ENCODE peak calls at places on chromosomes 13 and 19, in ten cellular contexts. One of them, this sample, is unnamed.

GRCh38 chr19:38993271-38993670 is 17.7 kb upstream of the FBXO17 start:
- DNase-seq in pancreas: no peak
- DNase-seq in GM13976: no peak
- DNase-seq in neural progenitor cell: no peak
- DNase-seq in cardiac muscle cell: peak; percentile 68
- DNase-seq in HCT116: no peak
- DNase-seq in heart right ventricle: no peak
- DNase-seq in choroid plexus epithelial cell: peak; percentile 45
- DNase-seq in GM23338: no peak
- DNase-seq in left ventricle myocardium inferior: no peak
- DNase-seq in this sample: no peak

GRCh38 chr19:8361921-8362793 is 1.8 kb upstream of the ANGPTL4 start:
- DNase-seq in choroid plexus epithelial cell: peak; percentile 97
- DNase-seq in cardiac muscle cell: peak; percentile 99
- DNase-seq in neural progenitor cell: no peak
- DNase-seq in pancreas: peak; percentile 98
- DNase-seq in GM13976: no peak
- DNase-seq in left ventricle myocardium inferior: peak; percentile 93
- DNase-seq in heart right ventricle: peak; percentile 93
- DNase-seq in GM23338: no peak
- DNase-seq in HCT116: peak; percentile 95
- DNase-seq in this sample: no peak

GRCh38 chr19:4738734-4739133 is 15.1 kb upstream of the DPP9 start:
- DNase-seq in HCT116: no peak
- DNase-seq in neural progenitor cell: no peak
- DNase-seq in left ventricle myocardium inferior: no peak
- DNase-seq in cardiac muscle cell: peak; percentile 47
- DNase-seq in choroid plexus epithelial cell: no peak
- DNase-seq in GM13976: no peak
- DNase-seq in pancreas: no peak
- DNase-seq in heart right ventricle: no peak
- DNase-seq in GM23338: no peak
- DNase-seq in this sample: no peak

GRCh38 chr19:15280048-15280725 is 47.9 kb upstream of the EPHX3 start:
- DNase-seq in GM23338: no peak
- DNase-seq in choroid plexus epithelial cell: no peak
- DNase-seq in heart right ventricle: peak; percentile 61
- DNase-seq in GM13976: no peak
- DNase-seq in cardiac muscle cell: no peak
- DNase-seq in left ventricle myocardium inferior: peak; percentile 69
- DNase-seq in neural progenitor cell: no peak
- DNase-seq in pancreas: no peak
- DNase-seq in HCT116: no peak
- DNase-seq in this sample: no peak

GRCh38 chr19:28883241-28883693 is 329.7 kb downstream of the UQCRFS1 start:
- DNase-seq in choroid plexus epithelial cell: peak; percentile 40
- DNase-seq in left ventricle myocardium inferior: peak; percentile 52
- DNase-seq in heart right ventricle: peak; percentile 23
- DNase-seq in pancreas: no peak
- DNase-seq in GM13976: no peak
- DNase-seq in HCT116: no peak
- DNase-seq in neural progenitor cell: peak; percentile 41
- DNase-seq in GM23338: peak; percentile 32
- DNase-seq in cardiac muscle cell: peak; percentile 40
- DNase-seq in this sample: no peak

GRCh38 chr19:31256601-31256990 is 92.6 kb downstream of the TSHZ3 start:
- DNase-seq in GM23338: no peak
- DNase-seq in choroid plexus epithelial cell: no peak
- DNase-seq in pancreas: no peak
- DNase-seq in HCT116: no peak
- DNase-seq in heart right ventricle: no peak
- DNase-seq in neural progenitor cell: no peak
- DNase-seq in cardiac muscle cell: no peak
- DNase-seq in left ventricle myocardium inferior: no peak
- DNase-seq in GM13976: no peak
- DNase-seq in this sample: no peak

GRCh38 chr19:7360393-7360984 is 11.8 kb downstream of the ARHGEF18 start:
- DNase-seq in GM23338: no peak
- DNase-seq in pancreas: no peak
- DNase-seq in cardiac muscle cell: peak; percentile 57
- DNase-seq in neural progenitor cell: no peak
- DNase-seq in HCT116: no peak
- DNase-seq in choroid plexus epithelial cell: no peak
- DNase-seq in heart right ventricle: no peak
- DNase-seq in GM13976: no peak
- DNase-seq in left ventricle myocardium inferior: no peak
- DNase-seq in this sample: no peak

GRCh38 chr13:35512271-35512920 is 35.9 kb upstream of the MAB21L1 start:
- DNase-seq in choroid plexus epithelial cell: peak; percentile 95
- DNase-seq in cardiac muscle cell: peak; percentile 97
- DNase-seq in left ventricle myocardium inferior: no peak
- DNase-seq in HCT116: no peak
- DNase-seq in heart right ventricle: no peak
- DNase-seq in pancreas: no peak
- DNase-seq in GM23338: no peak
- DNase-seq in neural progenitor cell: no peak
- DNase-seq in GM13976: no peak
- DNase-seq in this sample: no peak

GRCh38 chr19:45113628-45114027 is 20.6 kb downstream of the PPP1R37 start:
- DNase-seq in pancreas: no peak
- DNase-seq in choroid plexus epithelial cell: no peak
- DNase-seq in HCT116: no peak
- DNase-seq in left ventricle myocardium inferior: no peak
- DNase-seq in heart right ventricle: no peak
- DNase-seq in GM13976: no peak
- DNase-seq in cardiac muscle cell: no peak
- DNase-seq in GM23338: peak; percentile 35
- DNase-seq in neural progenitor cell: no peak
- DNase-seq in this sample: no peak
- TF ChIP-seq CTCF in pancreas: no peak
- TF ChIP-seq CTCF in choroid plexus epithelial cell: no peak
- TF ChIP-seq CTCF in HCT116: no peak
- TF ChIP-seq CTCF in left ventricle myocardium inferior: no peak
- TF ChIP-seq CTCF in heart right ventricle: no peak
- TF ChIP-seq CTCF in GM13976: no peak
- TF ChIP-seq CTCF in cardiac muscle cell: no peak
- TF ChIP-seq CTCF in GM23338: no peak
- TF ChIP-seq CTCF in neural progenitor cell: no peak
- TF ChIP-seq CTCF in this sample: no peak

GRCh38 chr13:47594833-47595232 is 406.2 kb downstream of the SUCLA2 start:
- DNase-seq in cardiac muscle cell: peak; percentile 25
- DNase-seq in choroid plexus epithelial cell: peak; percentile 35
- DNase-seq in left ventricle myocardium inferior: no peak
- DNase-seq in heart right ventricle: no peak
- DNase-seq in neural progenitor cell: peak; percentile 23
- DNase-seq in GM23338: peak; percentile 41
- DNase-seq in pancreas: no peak
- DNase-seq in HCT116: no peak
- DNase-seq in GM13976: no peak
- DNase-seq in this sample: no peak

GRCh38 chr13:47603365-47603764 is 397.7 kb downstream of the SUCLA2 start:
- DNase-seq in choroid plexus epithelial cell: peak; percentile 47
- DNase-seq in GM13976: no peak
- DNase-seq in left ventricle myocardium inferior: no peak
- DNase-seq in heart right ventricle: no peak
- DNase-seq in pancreas: no peak
- DNase-seq in HCT116: no peak
- DNase-seq in cardiac muscle cell: no peak
- DNase-seq in GM23338: no peak
- DNase-seq in neural progenitor cell: no peak
- DNase-seq in this sample: no peak

GRCh38 chr13:47598340-47598911 is 402.6 kb downstream of the SUCLA2 start:
- DNase-seq in neural progenitor cell: no peak
- DNase-seq in GM13976: peak; percentile 13
- DNase-seq in cardiac muscle cell: peak; percentile 22
- DNase-seq in left ventricle myocardium inferior: no peak
- DNase-seq in heart right ventricle: no peak
- DNase-seq in HCT116: no peak
- DNase-seq in pancreas: no peak
- DNase-seq in choroid plexus epithelial cell: peak; percentile 36
- DNase-seq in GM23338: peak; percentile 7
- DNase-seq in this sample: no peak
- TF ChIP-seq CTCF in neural progenitor cell: peak; percentile 45
- TF ChIP-seq CTCF in GM13976: no peak
- TF ChIP-seq CTCF in cardiac muscle cell: peak; percentile 30
- TF ChIP-seq CTCF in left ventricle myocardium inferior: peak; percentile 47
- TF ChIP-seq CTCF in heart right ventricle: peak; percentile 47
- TF ChIP-seq CTCF in HCT116: peak; percentile 20
- TF ChIP-seq CTCF in pancreas: peak; percentile 13
- TF ChIP-seq CTCF in choroid plexus epithelial cell: peak; percentile 39
- TF ChIP-seq CTCF in GM23338: no peak
- TF ChIP-seq CTCF in this sample: peak; percentile 11

GRCh38 chr13:107956889-107957288 is 258.4 kb downstream of the LIG4 start:
- DNase-seq in neural progenitor cell: no peak
- DNase-seq in pancreas: no peak
- DNase-seq in choroid plexus epithelial cell: no peak
- DNase-seq in HCT116: no peak
- DNase-seq in cardiac muscle cell: no peak
- DNase-seq in GM23338: peak; percentile 7
- DNase-seq in heart right ventricle: no peak
- DNase-seq in GM13976: no peak
- DNase-seq in left ventricle myocardium inferior: no peak
- DNase-seq in this sample: no peak

GRCh38 chr13:107962209-107962608 is 253.1 kb downstream of the LIG4 start:
- DNase-seq in HCT116: no peak
- DNase-seq in heart right ventricle: no peak
- DNase-seq in left ventricle myocardium inferior: no peak
- DNase-seq in GM23338: no peak
- DNase-seq in pancreas: no peak
- DNase-seq in neural progenitor cell: no peak
- DNase-seq in choroid plexus epithelial cell: no peak
- DNase-seq in GM13976: no peak
- DNase-seq in cardiac muscle cell: no peak
- DNase-seq in this sample: no peak

GRCh38 chr13:107964356-107964755 is 251.0 kb downstream of the LIG4 start:
- DNase-seq in pancreas: no peak
- DNase-seq in HCT116: no peak
- DNase-seq in choroid plexus epithelial cell: peak; percentile 5
- DNase-seq in GM13976: no peak
- DNase-seq in neural progenitor cell: no peak
- DNase-seq in left ventricle myocardium inferior: no peak
- DNase-seq in cardiac muscle cell: peak; percentile 1
- DNase-seq in GM23338: no peak
- DNase-seq in heart right ventricle: no peak
- DNase-seq in this sample: no peak

GRCh38 chr13:107960301-107960700 is 255.0 kb downstream of the LIG4 start:
- DNase-seq in HCT116: no peak
- DNase-seq in pancreas: no peak
- DNase-seq in heart right ventricle: no peak
- DNase-seq in neural progenitor cell: no peak
- DNase-seq in GM13976: no peak
- DNase-seq in cardiac muscle cell: no peak
- DNase-seq in GM23338: peak; percentile 30
- DNase-seq in choroid plexus epithelial cell: peak; percentile 34
- DNase-seq in left ventricle myocardium inferior: no peak
- DNase-seq in this sample: no peak
- TF ChIP-seq CTCF in HCT116: no peak
- TF ChIP-seq CTCF in pancreas: no peak
- TF ChIP-seq CTCF in heart right ventricle: no peak
- TF ChIP-seq CTCF in neural progenitor cell: no peak
- TF ChIP-seq CTCF in GM13976: no peak
- TF ChIP-seq CTCF in cardiac muscle cell: no peak
- TF ChIP-seq CTCF in GM23338: no peak
- TF ChIP-seq CTCF in choroid plexus epithelial cell: no peak
- TF ChIP-seq CTCF in left ventricle myocardium inferior: no peak
- TF ChIP-seq CTCF in this sample: no peak

GRCh38 chr13:66994498-66995365 is 235.4 kb downstream of the PCDH9 start:
- DNase-seq in cardiac muscle cell: no peak
- DNase-seq in heart right ventricle: no peak
- DNase-seq in GM23338: no peak
- DNase-seq in neural progenitor cell: no peak
- DNase-seq in HCT116: no peak
- DNase-seq in pancreas: no peak
- DNase-seq in choroid plexus epithelial cell: no peak
- DNase-seq in GM13976: no peak
- DNase-seq in left ventricle myocardium inferior: no peak
- DNase-seq in this sample: peak; percentile 7

GRCh38 chr13:66995366-66995663 is 234.8 kb downstream of the PCDH9 start:
- DNase-seq in left ventricle myocardium inferior: no peak
- DNase-seq in GM13976: no peak
- DNase-seq in cardiac muscle cell: no peak
- DNase-seq in neural progenitor cell: no peak
- DNase-seq in pancreas: no peak
- DNase-seq in choroid plexus epithelial cell: no peak
- DNase-seq in GM23338: no peak
- DNase-seq in heart right ventricle: no peak
- DNase-seq in HCT116: no peak
- DNase-seq in this sample: peak; percentile 6

GRCh38 chr13:66992683-66993082 is 237.5 kb downstream of the PCDH9 start:
- DNase-seq in GM23338: no peak
- DNase-seq in pancreas: no peak
- DNase-seq in left ventricle myocardium inferior: no peak
- DNase-seq in HCT116: no peak
- DNase-seq in neural progenitor cell: no peak
- DNase-seq in choroid plexus epithelial cell: peak; percentile 4
- DNase-seq in GM13976: no peak
- DNase-seq in cardiac muscle cell: no peak
- DNase-seq in heart right ventricle: no peak
- DNase-seq in this sample: no peak

GRCh38 chr13:66994097-66994496 is 236.0 kb downstream of the PCDH9 start:
- DNase-seq in HCT116: no peak
- DNase-seq in heart right ventricle: peak; percentile 50
- DNase-seq in pancreas: peak; percentile 63
- DNase-seq in neural progenitor cell: peak; percentile 92
- DNase-seq in cardiac muscle cell: peak; percentile 85
- DNase-seq in choroid plexus epithelial cell: peak; percentile 76
- DNase-seq in GM23338: peak; percentile 95
- DNase-seq in left ventricle myocardium inferior: peak; percentile 45
- DNase-seq in GM13976: peak; percentile 32
- DNase-seq in this sample: no peak

GRCh38 chr13:66992183-66992582 is 238.0 kb downstream of the PCDH9 start:
- DNase-seq in HCT116: no peak
- DNase-seq in cardiac muscle cell: peak; percentile 70
- DNase-seq in GM23338: no peak
- DNase-seq in choroid plexus epithelial cell: peak; percentile 79
- DNase-seq in neural progenitor cell: no peak
- DNase-seq in heart right ventricle: no peak
- DNase-seq in GM13976: no peak
- DNase-seq in left ventricle myocardium inferior: no peak
- DNase-seq in pancreas: no peak
- DNase-seq in this sample: no peak
- TF ChIP-seq CTCF in HCT116: no peak
- TF ChIP-seq CTCF in cardiac muscle cell: no peak
- TF ChIP-seq CTCF in GM23338: no peak
- TF ChIP-seq CTCF in choroid plexus epithelial cell: no peak
- TF ChIP-seq CTCF in neural progenitor cell: no peak
- TF ChIP-seq CTCF in heart right ventricle: no peak
- TF ChIP-seq CTCF in GM13976: no peak
- TF ChIP-seq CTCF in left ventricle myocardium inferior: no peak
- TF ChIP-seq CTCF in pancreas: no peak
- TF ChIP-seq CTCF in this sample: no peak

GRCh38 chr13:50189450-50189849 is 174.2 kb downstream of the KCNRG start:
- DNase-seq in GM23338: peak; percentile 33
- DNase-seq in pancreas: no peak
- DNase-seq in neural progenitor cell: no peak
- DNase-seq in HCT116: no peak
- DNase-seq in left ventricle myocardium inferior: no peak
- DNase-seq in choroid plexus epithelial cell: no peak
- DNase-seq in heart right ventricle: no peak
- DNase-seq in cardiac muscle cell: no peak
- DNase-seq in GM13976: no peak
- DNase-seq in this sample: no peak
- TF ChIP-seq CTCF in GM23338: peak; percentile 67
- TF ChIP-seq CTCF in pancreas: no peak
- TF ChIP-seq CTCF in neural progenitor cell: peak; percentile 28
- TF ChIP-seq CTCF in HCT116: peak; percentile 2
- TF ChIP-seq CTCF in left ventricle myocardium inferior: no peak
- TF ChIP-seq CTCF in choroid plexus epithelial cell: peak; percentile 14
- TF ChIP-seq CTCF in heart right ventricle: no peak
- TF ChIP-seq CTCF in cardiac muscle cell: no peak
- TF ChIP-seq CTCF in GM13976: no peak
- TF ChIP-seq CTCF in this sample: peak; percentile 28

This sample was measured in GM13977.